ENCODE peak calls at places on chromosome 12, in nine cellular contexts. One of them, this sample, is unnamed.
A peak's percentile ranks its signal among the peaks of the same experiment; 100 is the strongest.

GRCh38 chr12:38053655-38054464 is 262.7 kb upstream of the ALG10B start:
- DNase-seq in transverse colon: peak; percentile 22
- DNase-seq in HL-60: peak; percentile 60
- DNase-seq in esophagus muscularis mucosa: no peak
- DNase-seq in stomach: peak; percentile 70
- DNase-seq in Panc1: no peak
- DNase-seq in spleen: no peak
- DNase-seq in GM12892: no peak
- DNase-seq in GM23338: peak; percentile 71
- DNase-seq in this sample: no peak

GRCh38 chr12:2797721-2798418 is 3.1 kb downstream of the FKBP4 start:
- DNase-seq in Panc1: no peak
- DNase-seq in spleen: no peak
- DNase-seq in GM23338: no peak
- DNase-seq in HL-60: no peak
- DNase-seq in GM12892: no peak
- DNase-seq in transverse colon: no peak
- DNase-seq in esophagus muscularis mucosa: no peak
- DNase-seq in stomach: peak; percentile 88
- DNase-seq in this sample: no peak

GRCh38 chr12:43428088-43428600 is 123.9 kb downstream of the ADAMTS20 start:
- DNase-seq in spleen: no peak
- DNase-seq in stomach: no peak
- DNase-seq in GM12892: no peak
- DNase-seq in transverse colon: no peak
- DNase-seq in GM23338: no peak
- DNase-seq in esophagus muscularis mucosa: no peak
- DNase-seq in Panc1: no peak
- DNase-seq in HL-60: no peak
- DNase-seq in this sample: no peak

GRCh38 chr12:100986595-100987547 is 192.3 kb downstream of the ANO4 start:
- DNase-seq in Panc1: no peak
- DNase-seq in stomach: no peak
- DNase-seq in spleen: no peak
- DNase-seq in HL-60: no peak
- DNase-seq in GM12892: no peak
- DNase-seq in esophagus muscularis mucosa: no peak
- DNase-seq in transverse colon: no peak
- DNase-seq in GM23338: peak; percentile 54
- DNase-seq in this sample: no peak

GRCh38 chr12:22284871-22285270 is 49.6 kb downstream of the ST8SIA1 start:
- DNase-seq in HL-60: no peak
- DNase-seq in GM12892: no peak
- DNase-seq in Panc1: no peak
- DNase-seq in spleen: no peak
- DNase-seq in stomach: no peak
- DNase-seq in esophagus muscularis mucosa: no peak
- DNase-seq in transverse colon: no peak
- DNase-seq in GM23338: no peak
- DNase-seq in this sample: no peak

GRCh38 chr12:28500373-28501024 is 310.2 kb downstream of the CCDC91 start:
- DNase-seq in GM23338: no peak
- DNase-seq in Panc1: no peak
- DNase-seq in GM12892: no peak
- DNase-seq in transverse colon: no peak
- DNase-seq in spleen: no peak
- DNase-seq in stomach: no peak
- DNase-seq in esophagus muscularis mucosa: no peak
- DNase-seq in HL-60: no peak
- DNase-seq in this sample: no peak

GRCh38 chr12:18676112-18676511 is 61.7 kb downstream of the PLCZ1 start:
- DNase-seq in GM12892: no peak
- DNase-seq in GM23338: no peak
- DNase-seq in Panc1: no peak
- DNase-seq in esophagus muscularis mucosa: no peak
- DNase-seq in spleen: no peak
- DNase-seq in HL-60: no peak
- DNase-seq in transverse colon: no peak
- DNase-seq in stomach: no peak
- DNase-seq in this sample: no peak

GRCh38 chr12:23084236-23084995 is 459.4 kb downstream of the ETNK1 start:
- DNase-seq in transverse colon: no peak
- DNase-seq in Panc1: no peak
- DNase-seq in HL-60: no peak
- DNase-seq in spleen: no peak
- DNase-seq in stomach: no peak
- DNase-seq in GM23338: no peak
- DNase-seq in esophagus muscularis mucosa: no peak
- DNase-seq in GM12892: no peak
- DNase-seq in this sample: no peak

GRCh38 chr12:82910246-82910893 is 223.7 kb downstream of the TMTC2 start:
- DNase-seq in stomach: no peak
- DNase-seq in HL-60: no peak
- DNase-seq in GM12892: no peak
- DNase-seq in Panc1: no peak
- DNase-seq in esophagus muscularis mucosa: no peak
- DNase-seq in GM23338: peak; percentile 61
- DNase-seq in transverse colon: no peak
- DNase-seq in spleen: no peak
- DNase-seq in this sample: no peak

GRCh38 chr12:6851153-6851920 is at the start of gene CDCA3:
- DNase-seq in Panc1: peak; percentile 84
- DNase-seq in esophagus muscularis mucosa: peak; percentile 99
- DNase-seq in transverse colon: peak; percentile 95
- DNase-seq in GM12892: peak; percentile 100
- DNase-seq in spleen: peak; percentile 94
- DNase-seq in HL-60: peak; percentile 99
- DNase-seq in stomach: peak; percentile 98
- DNase-seq in GM23338: peak; percentile 100
- DNase-seq in this sample: peak; percentile 92

GRCh38 chr12:6852651-6853354 is 853 bp downstream of the USP5 start:
- DNase-seq in esophagus muscularis mucosa: no peak
- DNase-seq in stomach: peak; percentile 32
- DNase-seq in spleen: peak; percentile 84
- DNase-seq in transverse colon: peak; percentile 50
- DNase-seq in GM12892: no peak
- DNase-seq in HL-60: peak; percentile 49
- DNase-seq in Panc1: no peak
- DNase-seq in GM23338: peak; percentile 69
- DNase-seq in this sample: no peak

GRCh38 chr12:6853626-6854025 is 1.7 kb downstream of the USP5 start:
- DNase-seq in stomach: no peak
- DNase-seq in Panc1: no peak
- DNase-seq in transverse colon: no peak
- DNase-seq in esophagus muscularis mucosa: no peak
- DNase-seq in GM12892: no peak
- DNase-seq in HL-60: no peak
- DNase-seq in spleen: no peak
- DNase-seq in GM23338: no peak
- DNase-seq in this sample: no peak

GRCh38 chr12:6850796-6851152 is 312 bp downstream of the CDCA3 start:
- DNase-seq in HL-60: no peak
- DNase-seq in esophagus muscularis mucosa: no peak
- DNase-seq in spleen: peak; percentile 90
- DNase-seq in stomach: no peak
- DNase-seq in Panc1: no peak
- DNase-seq in GM23338: peak; percentile 29
- DNase-seq in GM12892: no peak
- DNase-seq in transverse colon: no peak
- DNase-seq in this sample: no peak

GRCh38 chr12:6851921-6852650 is at the start of gene USP5:
- DNase-seq in GM12892: peak; percentile 97
- DNase-seq in spleen: peak; percentile 100
- DNase-seq in stomach: peak; percentile 99
- DNase-seq in HL-60: peak; percentile 100
- DNase-seq in esophagus muscularis mucosa: peak; percentile 100
- DNase-seq in Panc1: peak; percentile 98
- DNase-seq in GM23338: peak; percentile 100
- DNase-seq in transverse colon: peak; percentile 99
- DNase-seq in this sample: peak; percentile 98
- TF ChIP-seq POLR2AphosphoS5 in GM12892: peak; percentile 76
- TF ChIP-seq POLR2AphosphoS5 in spleen: peak; percentile 79
- TF ChIP-seq POLR2AphosphoS5 in stomach: peak; percentile 92
- TF ChIP-seq POLR2AphosphoS5 in HL-60: peak; percentile 45
- TF ChIP-seq POLR2AphosphoS5 in esophagus muscularis mucosa: peak; percentile 75
- TF ChIP-seq POLR2AphosphoS5 in Panc1: peak; percentile 76
- TF ChIP-seq POLR2AphosphoS5 in GM23338: peak; percentile 77
- TF ChIP-seq POLR2AphosphoS5 in transverse colon: no peak
- TF ChIP-seq POLR2AphosphoS5 in this sample: peak; percentile 85

GRCh38 chr12:105561981-105562726 is 231.7 kb downstream of the C12orf75 start:
- DNase-seq in spleen: no peak
- DNase-seq in esophagus muscularis mucosa: no peak
- DNase-seq in transverse colon: peak; percentile 31
- DNase-seq in GM23338: peak; percentile 6
- DNase-seq in HL-60: no peak
- DNase-seq in Panc1: peak; percentile 48
- DNase-seq in stomach: peak; percentile 33
- DNase-seq in GM12892: no peak
- DNase-seq in this sample: peak; percentile 20
- TF ChIP-seq POLR2AphosphoS5 in spleen: no peak
- TF ChIP-seq POLR2AphosphoS5 in esophagus muscularis mucosa: no peak
- TF ChIP-seq POLR2AphosphoS5 in transverse colon: no peak
- TF ChIP-seq POLR2AphosphoS5 in GM23338: no peak
- TF ChIP-seq POLR2AphosphoS5 in HL-60: no peak
- TF ChIP-seq POLR2AphosphoS5 in Panc1: no peak
- TF ChIP-seq POLR2AphosphoS5 in stomach: no peak
- TF ChIP-seq POLR2AphosphoS5 in GM12892: no peak
- TF ChIP-seq POLR2AphosphoS5 in this sample: no peak

GRCh38 chr12:67807808-67808207 is 159.3 kb downstream of the DYRK2 start:
- DNase-seq in esophagus muscularis mucosa: no peak
- DNase-seq in GM12892: no peak
- DNase-seq in HL-60: no peak
- DNase-seq in spleen: no peak
- DNase-seq in GM23338: no peak
- DNase-seq in transverse colon: no peak
- DNase-seq in Panc1: no peak
- DNase-seq in stomach: no peak
- DNase-seq in this sample: no peak
- TF ChIP-seq POLR2AphosphoS5 in esophagus muscularis mucosa: peak; percentile 55
- TF ChIP-seq POLR2AphosphoS5 in GM12892: no peak
- TF ChIP-seq POLR2AphosphoS5 in HL-60: no peak
- TF ChIP-seq POLR2AphosphoS5 in spleen: no peak
- TF ChIP-seq POLR2AphosphoS5 in GM23338: no peak
- TF ChIP-seq POLR2AphosphoS5 in transverse colon: peak; percentile 40
- TF ChIP-seq POLR2AphosphoS5 in Panc1: no peak
- TF ChIP-seq POLR2AphosphoS5 in stomach: no peak
- TF ChIP-seq POLR2AphosphoS5 in this sample: no peak

GRCh38 chr12:119207161-119207560 is 28.4 kb downstream of the HSPB8 start:
- DNase-seq in spleen: no peak
- DNase-seq in Panc1: no peak
- DNase-seq in esophagus muscularis mucosa: no peak
- DNase-seq in stomach: no peak
- DNase-seq in HL-60: no peak
- DNase-seq in transverse colon: no peak
- DNase-seq in GM23338: no peak
- DNase-seq in GM12892: no peak
- DNase-seq in this sample: no peak

GRCh38 chr12:119208626-119209061 is 29.9 kb downstream of the HSPB8 start:
- DNase-seq in GM12892: no peak
- DNase-seq in esophagus muscularis mucosa: peak; percentile 95
- DNase-seq in GM23338: peak; percentile 47
- DNase-seq in transverse colon: peak; percentile 54
- DNase-seq in HL-60: no peak
- DNase-seq in Panc1: no peak
- DNase-seq in spleen: no peak
- DNase-seq in stomach: peak; percentile 28
- DNase-seq in this sample: peak; percentile 51

GRCh38 chr12:119204716-119205285 is 26.1 kb downstream of the HSPB8 start:
- DNase-seq in transverse colon: no peak
- DNase-seq in spleen: no peak
- DNase-seq in GM12892: no peak
- DNase-seq in GM23338: no peak
- DNase-seq in esophagus muscularis mucosa: no peak
- DNase-seq in HL-60: no peak
- DNase-seq in stomach: no peak
- DNase-seq in Panc1: no peak
- DNase-seq in this sample: no peak

GRCh38 chr12:119204137-119204536 is 25.4 kb downstream of the HSPB8 start:
- DNase-seq in GM12892: no peak
- DNase-seq in stomach: no peak
- DNase-seq in Panc1: no peak
- DNase-seq in spleen: no peak
- DNase-seq in GM23338: no peak
- DNase-seq in HL-60: no peak
- DNase-seq in transverse colon: no peak
- DNase-seq in esophagus muscularis mucosa: no peak
- DNase-seq in this sample: no peak

DNA sequence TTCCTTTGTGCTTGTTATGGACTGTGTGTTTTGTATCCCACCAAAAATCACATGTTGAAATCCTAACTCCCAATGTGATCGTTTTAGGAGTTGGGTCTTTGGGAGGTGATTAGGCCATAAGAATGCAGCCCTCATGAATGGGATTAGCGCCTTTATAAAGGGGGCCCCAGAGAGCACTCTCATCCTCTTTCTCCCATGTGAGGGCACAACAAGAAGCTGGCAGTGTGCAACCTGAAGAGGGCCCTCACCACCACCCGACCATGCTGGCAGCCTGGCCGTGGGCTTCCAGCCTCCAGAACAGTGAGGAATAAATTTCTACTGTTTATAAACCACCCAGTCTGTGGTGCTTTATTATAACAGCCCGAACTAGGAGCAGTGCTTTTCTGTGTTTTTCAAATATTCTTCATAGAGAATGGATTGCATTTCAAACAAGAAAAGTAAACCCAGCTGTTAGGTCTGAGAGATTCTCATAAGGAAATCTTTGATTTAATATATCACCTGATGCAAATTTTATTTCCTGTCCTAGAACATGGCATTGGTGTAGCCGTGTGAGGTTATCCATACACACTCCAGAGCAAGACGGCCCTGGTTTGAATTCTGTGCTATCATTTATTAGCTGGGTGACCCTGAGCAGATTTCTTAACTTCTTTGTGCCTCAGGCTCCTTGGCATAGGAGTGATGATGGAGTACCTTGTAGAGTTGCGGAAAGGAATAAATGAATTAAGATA is 27.8 kb downstream of the HSPB8 start:
- DNase-seq in GM12892: no peak
- DNase-seq in HL-60: no peak
- DNase-seq in Panc1: no peak
- DNase-seq in esophagus muscularis mucosa: no peak
- DNase-seq in transverse colon: no peak
- DNase-seq in stomach: no peak
- DNase-seq in spleen: no peak
- DNase-seq in GM23338: peak; percentile 43
- DNase-seq in this sample: no peak
- TF ChIP-seq POLR2AphosphoS5 in GM12892: no peak
- TF ChIP-seq POLR2AphosphoS5 in HL-60: no peak
- TF ChIP-seq POLR2AphosphoS5 in Panc1: no peak
- TF ChIP-seq POLR2AphosphoS5 in esophagus muscularis mucosa: no peak
- TF ChIP-seq POLR2AphosphoS5 in transverse colon: no peak
- TF ChIP-seq POLR2AphosphoS5 in stomach: no peak
- TF ChIP-seq POLR2AphosphoS5 in spleen: no peak
- TF ChIP-seq POLR2AphosphoS5 in GM23338: no peak
- TF ChIP-seq POLR2AphosphoS5 in this sample: no peak

GRCh38 chr12:57127101-57127709 is 1.1 kb upstream of the LRP1 start:
- DNase-seq in transverse colon: peak; percentile 90
- DNase-seq in esophagus muscularis mucosa: no peak
- DNase-seq in stomach: peak; percentile 84
- DNase-seq in GM12892: no peak
- DNase-seq in Panc1: no peak
- DNase-seq in spleen: peak; percentile 80
- DNase-seq in GM23338: peak; percentile 85
- DNase-seq in HL-60: peak; percentile 45
- DNase-seq in this sample: peak; percentile 78
- TF ChIP-seq POLR2AphosphoS5 in transverse colon: no peak
- TF ChIP-seq POLR2AphosphoS5 in esophagus muscularis mucosa: no peak
- TF ChIP-seq POLR2AphosphoS5 in stomach: peak; percentile 26
- TF ChIP-seq POLR2AphosphoS5 in GM12892: no peak
- TF ChIP-seq POLR2AphosphoS5 in Panc1: no peak
- TF ChIP-seq POLR2AphosphoS5 in spleen: peak; percentile 30
- TF ChIP-seq POLR2AphosphoS5 in GM23338: no peak
- TF ChIP-seq POLR2AphosphoS5 in HL-60: no peak
- TF ChIP-seq POLR2AphosphoS5 in this sample: no peak